ENCODE peak calls at places on chromosomes 12 and 14, in nine cellular contexts. One of them, this sample, is unnamed.

GRCh38 chr14:87108726-87109125 is 884.3 kb downstream of the GALC start:
- DNase-seq in CD8-positive, alpha-beta T cell: no peak
- DNase-seq in mesendoderm: no peak
- DNase-seq in mammary epithelial cell: peak
- DNase-seq in ovary: no peak
- DNase-seq in fibroblast of mammary gland: peak
- DNase-seq in epithelial cell of esophagus: peak
- DNase-seq in PC-3: no peak
- DNase-seq in astrocyte of the spinal cord: peak
- DNase-seq in this sample: peak

GRCh38 chr14:50062438-50063039 is 53.8 kb downstream of the VCPKMT start:
- DNase-seq in CD8-positive, alpha-beta T cell: peak
- DNase-seq in mesendoderm: peak
- DNase-seq in mammary epithelial cell: peak
- DNase-seq in ovary: no peak
- DNase-seq in fibroblast of mammary gland: peak
- DNase-seq in epithelial cell of esophagus: peak
- DNase-seq in PC-3: peak
- DNase-seq in astrocyte of the spinal cord: peak
- DNase-seq in this sample: peak

GRCh38 chr12:25497021-25497420 is 56.1 kb downstream of the LMNTD1 start:
- DNase-seq in CD8-positive, alpha-beta T cell: no peak
- DNase-seq in mesendoderm: no peak
- DNase-seq in mammary epithelial cell: no peak
- DNase-seq in ovary: no peak
- DNase-seq in fibroblast of mammary gland: peak
- DNase-seq in epithelial cell of esophagus: peak
- DNase-seq in PC-3: peak
- DNase-seq in astrocyte of the spinal cord: no peak
- DNase-seq in this sample: peak

GRCh38 chr14:60485600-60486251 is at the start of gene C14orf39:
- DNase-seq in CD8-positive, alpha-beta T cell: no peak
- DNase-seq in mesendoderm: peak
- DNase-seq in mammary epithelial cell: no peak
- DNase-seq in ovary: no peak
- DNase-seq in fibroblast of mammary gland: no peak
- DNase-seq in epithelial cell of esophagus: peak
- DNase-seq in PC-3: peak
- DNase-seq in astrocyte of the spinal cord: peak
- DNase-seq in this sample: peak

GRCh38 chr14:85533821-85534271 is 3.9 kb downstream of the FLRT2 start:
- DNase-seq in CD8-positive, alpha-beta T cell: no peak
- DNase-seq in mesendoderm: peak
- DNase-seq in mammary epithelial cell: peak
- DNase-seq in ovary: peak
- DNase-seq in fibroblast of mammary gland: peak
- DNase-seq in epithelial cell of esophagus: peak
- DNase-seq in PC-3: no peak
- DNase-seq in astrocyte of the spinal cord: peak
- DNase-seq in this sample: no peak

GRCh38 chr14:61489932-61490331 is 168.6 kb downstream of the PRKCH start:
- DNase-seq in CD8-positive, alpha-beta T cell: no peak
- DNase-seq in mesendoderm: no peak
- DNase-seq in mammary epithelial cell: no peak
- DNase-seq in ovary: no peak
- DNase-seq in fibroblast of mammary gland: no peak
- DNase-seq in epithelial cell of esophagus: no peak
- DNase-seq in PC-3: peak
- DNase-seq in astrocyte of the spinal cord: no peak
- DNase-seq in this sample: no peak

GRCh38 chr14:75375983-75376382 is 51.8 kb upstream of the JDP2 start:
- DNase-seq in CD8-positive, alpha-beta T cell: no peak
- DNase-seq in mesendoderm: no peak
- DNase-seq in mammary epithelial cell: no peak
- DNase-seq in ovary: no peak
- DNase-seq in fibroblast of mammary gland: no peak
- DNase-seq in epithelial cell of esophagus: no peak
- DNase-seq in PC-3: no peak
- DNase-seq in astrocyte of the spinal cord: no peak
- DNase-seq in this sample: no peak

GRCh38 chr12:17076335-17076734 is 470.4 kb upstream of the LMO3 start:
- DNase-seq in CD8-positive, alpha-beta T cell: no peak
- DNase-seq in mesendoderm: peak
- DNase-seq in mammary epithelial cell: no peak
- DNase-seq in ovary: no peak
- DNase-seq in fibroblast of mammary gland: no peak
- DNase-seq in epithelial cell of esophagus: peak
- DNase-seq in PC-3: peak
- DNase-seq in astrocyte of the spinal cord: peak
- DNase-seq in this sample: no peak

GRCh38 chr12:19894049-19894448 is 454.8 kb downstream of the AEBP2 start:
- DNase-seq in CD8-positive, alpha-beta T cell: no peak
- DNase-seq in mesendoderm: no peak
- DNase-seq in mammary epithelial cell: peak
- DNase-seq in ovary: no peak
- DNase-seq in fibroblast of mammary gland: peak
- DNase-seq in epithelial cell of esophagus: peak
- DNase-seq in PC-3: peak
- DNase-seq in astrocyte of the spinal cord: no peak
- DNase-seq in this sample: peak

GRCh38 chr12:52582489-52582888 is 8.8 kb upstream of the KRT74 start:
- DNase-seq in CD8-positive, alpha-beta T cell: no peak
- DNase-seq in mesendoderm: peak
- DNase-seq in mammary epithelial cell: no peak
- DNase-seq in ovary: no peak
- DNase-seq in fibroblast of mammary gland: no peak
- DNase-seq in epithelial cell of esophagus: no peak
- DNase-seq in PC-3: no peak
- DNase-seq in astrocyte of the spinal cord: no peak
- DNase-seq in this sample: no peak

GRCh38 chr14:21987937-21988336 is 314.3 kb upstream of the OR4E1 start:
- DNase-seq in CD8-positive, alpha-beta T cell: no peak
- DNase-seq in mesendoderm: peak
- DNase-seq in mammary epithelial cell: peak
- DNase-seq in ovary: no peak
- DNase-seq in fibroblast of mammary gland: peak
- DNase-seq in epithelial cell of esophagus: peak
- DNase-seq in PC-3: peak
- DNase-seq in astrocyte of the spinal cord: peak
- DNase-seq in this sample: peak

GRCh38 chr14:37061697-37062096 is 110.7 kb downstream of the SLC25A21 start:
- DNase-seq in CD8-positive, alpha-beta T cell: no peak
- DNase-seq in mesendoderm: no peak
- DNase-seq in mammary epithelial cell: no peak
- DNase-seq in ovary: no peak
- DNase-seq in fibroblast of mammary gland: no peak
- DNase-seq in epithelial cell of esophagus: no peak
- DNase-seq in PC-3: no peak
- DNase-seq in astrocyte of the spinal cord: peak
- DNase-seq in this sample: no peak

GRCh38 chr12:52213541-52214420 is 19.3 kb upstream of the KRT7 start:
- DNase-seq in CD8-positive, alpha-beta T cell: peak
- DNase-seq in mesendoderm: peak
- DNase-seq in mammary epithelial cell: peak
- DNase-seq in ovary: peak
- DNase-seq in fibroblast of mammary gland: peak
- DNase-seq in epithelial cell of esophagus: peak
- DNase-seq in PC-3: peak
- DNase-seq in astrocyte of the spinal cord: peak
- DNase-seq in this sample: peak

GRCh38 chr14:55138091-55138490 is 9.0 kb downstream of the LGALS3 start:
- DNase-seq in CD8-positive, alpha-beta T cell: no peak
- DNase-seq in mesendoderm: peak
- DNase-seq in mammary epithelial cell: no peak
- DNase-seq in ovary: no peak
- DNase-seq in fibroblast of mammary gland: no peak
- DNase-seq in epithelial cell of esophagus: no peak
- DNase-seq in PC-3: peak
- DNase-seq in astrocyte of the spinal cord: no peak
- DNase-seq in this sample: no peak

GRCh38 chr12:26116829-26117228 is 8.0 kb downstream of the BHLHE41 start:
- DNase-seq in CD8-positive, alpha-beta T cell: no peak
- DNase-seq in mesendoderm: peak
- DNase-seq in mammary epithelial cell: peak
- DNase-seq in ovary: no peak
- DNase-seq in fibroblast of mammary gland: no peak
- DNase-seq in epithelial cell of esophagus: peak
- DNase-seq in PC-3: peak
- DNase-seq in astrocyte of the spinal cord: no peak
- DNase-seq in this sample: peak

GRCh38 chr14:99769799-99770198 is 23.4 kb upstream of the EML1 start:
- DNase-seq in CD8-positive, alpha-beta T cell: no peak
- DNase-seq in mesendoderm: no peak
- DNase-seq in mammary epithelial cell: no peak
- DNase-seq in ovary: no peak
- DNase-seq in fibroblast of mammary gland: no peak
- DNase-seq in epithelial cell of esophagus: no peak
- DNase-seq in PC-3: no peak
- DNase-seq in astrocyte of the spinal cord: no peak
- DNase-seq in this sample: no peak

GRCh38 chr12:82055391-82055790 is 296.2 kb upstream of the PPFIA2 start:
- DNase-seq in CD8-positive, alpha-beta T cell: no peak
- DNase-seq in mesendoderm: peak
- DNase-seq in mammary epithelial cell: no peak
- DNase-seq in ovary: no peak
- DNase-seq in fibroblast of mammary gland: no peak
- DNase-seq in epithelial cell of esophagus: peak
- DNase-seq in PC-3: no peak
- DNase-seq in astrocyte of the spinal cord: no peak
- DNase-seq in this sample: no peak

GRCh38 chr12:92912052-92912451 is 17.0 kb downstream of the EEA1 start:
- DNase-seq in CD8-positive, alpha-beta T cell: no peak
- DNase-seq in mesendoderm: no peak
- DNase-seq in mammary epithelial cell: peak
- DNase-seq in ovary: no peak
- DNase-seq in fibroblast of mammary gland: peak
- DNase-seq in epithelial cell of esophagus: peak
- DNase-seq in PC-3: no peak
- DNase-seq in astrocyte of the spinal cord: peak
- DNase-seq in this sample: peak

GRCh38 chr14:20934148-20934762 is 21.0 kb upstream of the RNASE2 start:
- DNase-seq in CD8-positive, alpha-beta T cell: peak
- DNase-seq in mesendoderm: peak
- DNase-seq in mammary epithelial cell: no peak
- DNase-seq in ovary: no peak
- DNase-seq in fibroblast of mammary gland: peak
- DNase-seq in epithelial cell of esophagus: peak
- DNase-seq in PC-3: peak
- DNase-seq in astrocyte of the spinal cord: no peak
- DNase-seq in this sample: peak

DNA sequence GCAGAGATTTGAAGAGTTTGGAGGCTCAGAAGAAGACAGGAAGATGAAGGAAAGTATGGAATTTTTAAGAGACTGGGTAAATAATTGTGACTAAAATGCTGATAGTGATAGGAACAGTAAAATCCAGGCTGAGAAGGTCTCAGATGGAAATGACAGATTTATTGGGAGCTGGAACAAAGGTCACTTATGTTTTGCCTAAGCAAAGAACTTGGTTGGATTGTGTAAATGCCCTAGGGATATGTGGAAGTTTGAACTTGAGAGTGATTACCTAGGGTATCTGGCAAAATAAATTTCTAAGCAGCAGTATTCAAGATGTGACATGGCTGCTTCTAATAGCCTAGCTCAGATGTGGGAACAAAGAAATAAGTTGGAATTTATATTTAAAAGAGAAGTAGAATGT is 180.9 kb downstream of the TRHDE start:
- DNase-seq in CD8-positive, alpha-beta T cell: no peak
- DNase-seq in mesendoderm: no peak
- DNase-seq in mammary epithelial cell: no peak
- DNase-seq in ovary: no peak
- DNase-seq in fibroblast of mammary gland: no peak
- DNase-seq in epithelial cell of esophagus: no peak
- DNase-seq in PC-3: no peak
- DNase-seq in astrocyte of the spinal cord: no peak
- DNase-seq in this sample: no peak
- H3K4me3 ChIP-seq in CD8-positive, alpha-beta T cell: no peak
- H3K4me3 ChIP-seq in mesendoderm: no peak
- H3K4me3 ChIP-seq in mammary epithelial cell: no peak
- H3K4me3 ChIP-seq in ovary: no peak
- H3K4me3 ChIP-seq in fibroblast of mammary gland: no peak
- H3K4me3 ChIP-seq in epithelial cell of esophagus: no peak
- H3K4me3 ChIP-seq in PC-3: no peak
- H3K4me3 ChIP-seq in astrocyte of the spinal cord: no peak
- H3K4me3 ChIP-seq in this sample: no peak

DNA sequence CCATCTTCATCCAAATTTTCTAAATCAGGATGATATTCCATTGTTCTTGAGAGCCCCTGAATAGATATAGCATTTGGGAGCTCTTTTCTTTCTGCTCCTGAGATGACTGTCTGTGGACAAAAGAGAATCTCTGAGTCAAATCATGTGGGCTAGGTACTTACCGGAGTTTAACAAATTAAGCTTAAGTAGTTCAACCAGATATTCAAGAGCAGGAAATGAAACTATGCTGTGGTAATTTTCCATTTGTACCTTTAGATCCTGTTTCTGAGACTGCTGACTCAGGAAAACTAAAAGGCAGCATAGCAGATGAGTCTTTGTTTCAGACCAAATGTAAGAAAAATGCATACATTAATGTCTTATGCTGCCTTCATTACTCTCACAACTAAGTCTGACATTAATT is at the start of gene CLEC7A:
- DNase-seq in CD8-positive, alpha-beta T cell: no peak
- DNase-seq in mesendoderm: no peak
- DNase-seq in mammary epithelial cell: peak
- DNase-seq in ovary: no peak
- DNase-seq in fibroblast of mammary gland: no peak
- DNase-seq in epithelial cell of esophagus: peak
- DNase-seq in PC-3: peak
- DNase-seq in astrocyte of the spinal cord: no peak
- DNase-seq in this sample: no peak
- H3K4me3 ChIP-seq in CD8-positive, alpha-beta T cell: no peak
- H3K4me3 ChIP-seq in mesendoderm: no peak
- H3K4me3 ChIP-seq in mammary epithelial cell: no peak
- H3K4me3 ChIP-seq in ovary: no peak
- H3K4me3 ChIP-seq in fibroblast of mammary gland: no peak
- H3K4me3 ChIP-seq in epithelial cell of esophagus: no peak
- H3K4me3 ChIP-seq in PC-3: no peak
- H3K4me3 ChIP-seq in astrocyte of the spinal cord: no peak
- H3K4me3 ChIP-seq in this sample: no peak

DNA sequence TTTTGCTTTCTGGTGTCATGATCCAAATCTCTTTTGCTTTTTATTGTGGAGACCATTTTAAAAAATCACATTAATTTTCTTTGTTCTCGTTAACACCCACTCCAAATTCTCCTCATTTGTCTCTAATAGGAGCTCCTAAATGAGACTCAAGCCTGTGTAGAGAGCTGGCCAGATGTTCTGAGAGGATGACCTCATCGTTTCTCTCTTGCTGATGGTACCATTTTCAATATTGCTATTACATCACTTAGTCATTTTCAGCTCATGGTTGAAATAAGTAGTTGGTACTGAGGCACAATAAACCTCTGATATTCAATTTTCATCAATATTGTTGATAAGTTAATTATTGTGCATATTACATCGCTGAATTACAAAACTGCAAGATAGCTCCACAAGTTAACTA is 31.5 kb downstream of the SPTB start:
- DNase-seq in CD8-positive, alpha-beta T cell: no peak
- DNase-seq in mesendoderm: no peak
- DNase-seq in mammary epithelial cell: no peak
- DNase-seq in ovary: no peak
- DNase-seq in fibroblast of mammary gland: peak
- DNase-seq in epithelial cell of esophagus: no peak
- DNase-seq in PC-3: no peak
- DNase-seq in astrocyte of the spinal cord: no peak
- DNase-seq in this sample: no peak
- H3K4me3 ChIP-seq in CD8-positive, alpha-beta T cell: no peak
- H3K4me3 ChIP-seq in mesendoderm: no peak
- H3K4me3 ChIP-seq in mammary epithelial cell: no peak
- H3K4me3 ChIP-seq in ovary: no peak
- H3K4me3 ChIP-seq in fibroblast of mammary gland: no peak
- H3K4me3 ChIP-seq in epithelial cell of esophagus: no peak
- H3K4me3 ChIP-seq in PC-3: no peak
- H3K4me3 ChIP-seq in astrocyte of the spinal cord: no peak
- H3K4me3 ChIP-seq in this sample: no peak

GRCh38 chr14:93987815-93988476 is 9.2 kb upstream of the CCDC197 start:
- DNase-seq in CD8-positive, alpha-beta T cell: no peak
- DNase-seq in mesendoderm: peak
- DNase-seq in mammary epithelial cell: no peak
- DNase-seq in ovary: no peak
- DNase-seq in fibroblast of mammary gland: no peak
- DNase-seq in epithelial cell of esophagus: no peak
- DNase-seq in PC-3: no peak
- DNase-seq in astrocyte of the spinal cord: no peak
- DNase-seq in this sample: no peak
- H3K4me3 ChIP-seq in CD8-positive, alpha-beta T cell: no peak
- H3K4me3 ChIP-seq in mesendoderm: no peak
- H3K4me3 ChIP-seq in mammary epithelial cell: no peak
- H3K4me3 ChIP-seq in ovary: no peak
- H3K4me3 ChIP-seq in fibroblast of mammary gland: no peak
- H3K4me3 ChIP-seq in epithelial cell of esophagus: no peak
- H3K4me3 ChIP-seq in PC-3: no peak
- H3K4me3 ChIP-seq in astrocyte of the spinal cord: no peak
- H3K4me3 ChIP-seq in this sample: no peak